ENCODE peak calls at places on chromosome 5, in eight cellular contexts. J is SK-N-SH; N is CD8-positive, alpha-beta memory T cell; Z is left ventricle myocardium inferior; D is substantia nigra; E is body of pancreas; G is fibroblast of lung; W is CD4-positive, CD25-positive, alpha-beta regulatory T cell. F is an unnamed sample.

GRCh38 chr5:140734354-140734753 is 34.1 kb downstream of the ZMAT2 start:
- DNase-seq in Z (no peak), D (no peak), W (no peak), N (no peak), E (no peak), G (no peak), J (peak), F (no peak)

GRCh38 chr5:82349651-82350050 is 71.5 kb upstream of the RPS23 start:
- DNase-seq in G (no peak), N (no peak), E (no peak), Z (no peak), W (no peak), D (no peak), J (peak), F (peak)

GRCh38 chr5:150389759-150390256 is 22.9 kb downstream of the CD74 start:
- DNase-seq in D (no peak), G (no peak), J (no peak), Z (no peak), E (no peak), W (no peak), N (no peak), F (no peak)

GRCh38 chr5:96476654-96477053 is 43.6 kb upstream of the PCSK1 start:
- DNase-seq in G (peak), Z (no peak), J (no peak), W (no peak), N (no peak), E (no peak), D (no peak), F (no peak)

GRCh38 chr5:19917588-19917987 is 70.4 kb downstream of the CDH18 start:
- DNase-seq in W (no peak), E (no peak), Z (no peak), D (no peak), N (no peak), J (no peak), G (no peak), F (no peak)

GRCh38 chr5:172123269-172123692 is 64.7 kb downstream of the STK10 start:
- DNase-seq in Z (peak), G (peak), N (no peak), J (peak), E (peak), D (no peak), W (no peak), F (no peak)

GRCh38 chr5:131679911-131680310 is 44.9 kb upstream of the RAPGEF6 start:
- DNase-seq in E (no peak), D (no peak), J (peak), Z (no peak), N (no peak), G (peak), W (no peak), F (no peak)

GRCh38 chr5:144189800-144190429 is 19.2 kb downstream of the KCTD16 start:
- DNase-seq in Z (no peak), J (peak), G (peak), N (peak), W (peak), D (no peak), E (no peak), F (peak)

GRCh38 chr5:157350939-157351338 is 85.0 kb downstream of the CYFIP2 start:
- DNase-seq in J (no peak), N (no peak), W (no peak), G (no peak), Z (no peak), D (no peak), E (no peak), F (no peak)

GRCh38 chr5:180324633-180324955 is 28.5 kb downstream of the GFPT2 start:
- DNase-seq in J (no peak), G (no peak), E (no peak), W (no peak), D (no peak), N (no peak), Z (no peak), F (no peak)

GRCh38 chr5:61230492-61230891 is 68.2 kb upstream of the SMIM15 start:
- DNase-seq in N (no peak), D (no peak), E (no peak), W (no peak), J (no peak), G (no peak), Z (no peak), F (no peak)

GRCh38 chr5:88940712-88941111 is 57.7 kb upstream of the MEF2C start:
- DNase-seq in G (no peak), E (no peak), Z (no peak), D (no peak), N (no peak), J (no peak), W (no peak), F (no peak)

GRCh38 chr5:53257806-53258373 is 148.3 kb upstream of the MOCS2 start:
- DNase-seq in J (no peak), D (no peak), G (peak), N (no peak), E (no peak), W (no peak), Z (no peak), F (no peak)

GRCh38 chr5:132387649-132388117 is 18.2 kb downstream of the SLC22A5 start:
- DNase-seq in G (peak), J (peak), D (no peak), W (no peak), E (peak), Z (peak), N (no peak), F (no peak)

GRCh38 chr5:178766936-178767912 is 36.8 kb upstream of the ZNF354A start:
- DNase-seq in N (no peak), W (no peak), E (no peak), Z (no peak), J (no peak), G (no peak), D (no peak), F (no peak)

GRCh38 chr5:95647886-95648860 is 1.6 kb downstream of the RFESD start:
- DNase-seq in N (no peak), G (peak), W (no peak), Z (no peak), D (no peak), E (no peak), J (no peak), F (no peak)

GRCh38 chr5:176392526-176392925 is 4.0 kb downstream of the HIGD2A start:
- DNase-seq in Z (no peak), D (no peak), E (no peak), N (no peak), J (no peak), W (no peak), G (no peak), F (no peak)

GRCh38 chr5:58127132-58127485 is 332.8 kb downstream of the PLK2 start:
- DNase-seq in G (no peak), E (no peak), D (no peak), N (no peak), J (no peak), Z (no peak), W (no peak), F (no peak)

GRCh38 chr5:147935032-147935431 is 28.7 kb upstream of the C5orf46 start:
- DNase-seq in D (no peak), J (peak), E (no peak), Z (no peak), G (peak), N (no peak), W (no peak), F (no peak)

GRCh38 chr5:139565411-139566305 is 4.5 kb downstream of the UBE2D2 start:
- DNase-seq in W (peak), D (no peak), Z (no peak), G (peak), N (peak), E (no peak), J (no peak), F (peak)

GRCh38 chr5:60977956-60978737 is 33.1 kb downstream of the NDUFAF2 start:
- DNase-seq in N (no peak), E (no peak), G (no peak), W (no peak), Z (no peak), J (no peak), D (no peak), F (no peak)

GRCh38 chr5:110760158-110760557 is 21.4 kb downstream of the SLC25A46 start:
- DNase-seq in W (no peak), Z (no peak), N (no peak), J (no peak), E (no peak), G (no peak), D (no peak), F (no peak)

GRCh38 chr5:57434227-57434640 is 48.4 kb downstream of the ACTBL2 start:
- DNase-seq in E (no peak), W (no peak), D (no peak), Z (peak), G (peak), N (no peak), J (no peak), F (no peak)

GRCh38 chr5:178551059-178551458 is 39.1 kb downstream of the COL23A1 start:
- DNase-seq in J (peak), N (no peak), Z (no peak), D (no peak), E (no peak), W (no peak), G (peak), F (no peak)

GRCh38 chr5:14251733-14252132 is 108.6 kb downstream of the TRIO start:
- DNase-seq in J (no peak), E (no peak), Z (no peak), W (no peak), N (no peak), G (no peak), D (no peak), F (no peak)

GRCh38 chr5:34409376-34409775 is 246.8 kb upstream of the RAI14 start:
- DNase-seq in Z (no peak), J (no peak), G (no peak), W (no peak), E (no peak), D (no peak), N (no peak), F (no peak)

GRCh38 chr5:33401482-33402390 is 39.0 kb upstream of the TARS1 start:
- DNase-seq in D (no peak), E (no peak), J (no peak), W (no peak), G (peak), N (no peak), Z (no peak), F (no peak)

GRCh38 chr5:171444582-171444981 is 25.1 kb downstream of the FGF18 start:
- DNase-seq in J (no peak), W (no peak), E (no peak), Z (no peak), N (no peak), D (no peak), G (peak), F (no peak)

GRCh38 chr5:113520429-113520828 is 6.9 kb downstream of the YTHDC2 start:
- DNase-seq in N (no peak), D (no peak), Z (no peak), E (no peak), J (no peak), G (peak), W (no peak), F (no peak)

DNA sequence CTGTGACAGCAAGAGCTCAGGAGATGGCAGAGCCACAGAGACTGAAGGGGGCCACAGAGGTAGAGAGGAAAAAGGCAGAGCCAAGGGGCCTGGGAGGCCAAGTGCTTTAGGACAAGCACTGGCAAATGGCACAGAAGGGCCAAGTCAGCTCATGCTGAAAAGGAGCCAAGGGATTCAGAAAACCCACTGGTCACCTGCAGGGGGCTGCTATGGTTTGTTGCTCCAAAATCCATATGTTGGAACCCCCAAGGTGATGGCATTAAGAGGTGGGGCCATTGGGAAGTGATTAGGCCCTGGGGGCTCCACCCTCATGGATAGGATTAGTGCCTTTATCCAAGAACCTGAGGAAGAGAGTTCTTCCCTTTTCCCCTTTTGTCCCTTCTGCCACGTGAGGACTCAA is 165.4 kb downstream of the ARSB start:
- DNase-seq in J (no peak), Z (no peak), W (no peak), N (no peak), G (no peak), E (no peak), D (no peak), F (no peak)
- H3K27ac ChIP-seq in J (no peak), Z (no peak), W (no peak), N (no peak), G (no peak), E (no peak), D (no peak), F (no peak)

DNA sequence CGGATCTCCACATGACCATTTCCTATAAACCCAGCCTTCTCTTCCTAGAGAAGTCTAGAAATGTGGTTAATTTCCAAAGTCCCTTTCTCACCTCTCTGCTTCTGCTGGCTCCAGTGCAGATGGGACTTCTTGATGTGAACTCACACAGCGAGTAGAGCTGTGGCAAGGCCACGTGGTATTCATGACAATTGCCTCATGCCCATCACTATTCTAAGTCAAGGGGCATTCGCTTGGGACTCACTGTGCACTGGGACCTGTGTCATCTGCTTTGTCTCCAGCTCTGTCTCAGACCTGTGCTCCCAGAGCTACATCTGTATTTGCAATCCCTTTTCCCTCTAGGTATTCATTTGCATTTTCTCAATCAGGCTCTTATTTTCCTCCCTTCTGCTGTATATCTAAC is 6.2 kb downstream of the CD180 start:
- DNase-seq in N (no peak), J (no peak), D (no peak), W (no peak), G (no peak), Z (no peak), E (no peak), F (no peak)
- H3K27ac ChIP-seq in N (no peak), J (no peak), D (no peak), W (no peak), G (no peak), Z (no peak), E (no peak), F (no peak)

GRCh38 chr5:78972654-78973428 is 12.3 kb downstream of the ARSB start:
- DNase-seq in E (peak), Z (peak), J (peak), N (no peak), G (peak), W (no peak), D (no peak), F (no peak)

GRCh38 chr5:78979117-78979742 is 5.9 kb downstream of the ARSB start:
- DNase-seq in D (no peak), J (no peak), W (no peak), N (no peak), E (no peak), G (no peak), Z (no peak), F (no peak)

GRCh38 chr5:78975035-78975434 is 10.1 kb downstream of the ARSB start:
- DNase-seq in J (no peak), N (no peak), D (no peak), E (no peak), G (no peak), W (no peak), Z (no peak), F (no peak)

GRCh38 chr5:78971998-78972397 is 13.1 kb downstream of the ARSB start:
- DNase-seq in Z (no peak), E (no peak), W (no peak), G (no peak), D (no peak), N (no peak), J (no peak), F (no peak)

GRCh38 chr5:78974011-78974410 is 11.1 kb downstream of the ARSB start:
- DNase-seq in E (no peak), G (no peak), N (no peak), D (no peak), W (no peak), J (peak), Z (peak), F (no peak)
- H3K27ac ChIP-seq in E (no peak), G (no peak), N (no peak), D (peak), W (no peak), J (no peak), Z (peak), F (no peak)

DNA sequence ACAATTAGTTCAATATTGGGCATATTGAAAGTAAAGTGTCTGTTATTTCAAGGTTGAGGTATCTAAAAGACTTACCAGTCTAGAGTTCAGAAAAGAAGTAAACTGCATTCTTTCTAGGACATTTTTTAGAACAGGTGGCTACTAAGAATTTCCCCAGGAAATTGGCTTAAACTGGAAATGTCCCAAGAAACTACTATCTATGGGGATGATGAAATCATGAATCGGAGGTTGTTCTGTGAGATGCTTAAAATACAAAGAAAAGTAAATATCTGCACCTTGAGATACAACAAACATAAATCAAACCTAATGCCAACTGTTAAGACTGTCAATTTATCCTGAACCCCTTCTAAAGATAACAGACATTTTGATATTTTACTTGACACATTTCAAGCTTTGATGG is 226.5 kb upstream of the NREP start:
- DNase-seq in W (no peak), E (no peak), G (peak), N (no peak), D (no peak), Z (no peak), J (no peak), F (no peak)
- H3K27ac ChIP-seq in W (no peak), E (no peak), G (no peak), N (no peak), D (no peak), Z (peak), J (peak), F (no peak)

DNA sequence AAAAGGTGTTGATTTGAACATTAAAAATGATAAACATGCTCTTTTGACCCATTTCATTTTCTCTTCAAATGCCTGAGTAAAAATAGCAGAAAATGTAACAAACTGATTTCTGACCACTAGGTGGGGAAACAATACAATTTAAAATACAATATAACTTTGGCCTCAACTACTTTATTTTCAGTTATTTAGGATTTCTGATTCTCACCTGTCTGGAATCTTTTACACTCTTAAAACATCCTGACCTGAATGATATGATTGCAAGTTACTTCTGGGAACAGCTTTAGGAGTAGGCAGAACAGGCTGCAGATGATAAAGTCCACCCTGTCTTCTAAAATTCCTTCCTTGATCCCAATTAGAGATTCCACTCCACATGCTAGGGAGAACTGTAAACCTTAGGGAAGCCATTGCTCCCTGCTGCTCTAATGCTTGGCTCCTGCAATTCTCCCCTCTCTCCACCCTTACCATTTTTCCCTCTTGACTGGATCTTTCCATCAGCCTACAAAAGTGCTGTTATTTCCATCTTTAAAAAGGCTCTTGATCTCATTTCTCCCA is 70.3 kb downstream of the FYB1 start:
- DNase-seq in Z (no peak), D (no peak), G (no peak), W (no peak), E (no peak), N (no peak), J (no peak), F (no peak)
- H3K27ac ChIP-seq in Z (no peak), D (no peak), G (no peak), W (peak), E (no peak), N (no peak), J (no peak), F (no peak)

GRCh38 chr5:130066644-130067043 is 162.4 kb downstream of the CHSY3 start:
- DNase-seq in E (peak), Z (peak), W (no peak), G (peak), J (no peak), N (no peak), D (no peak), F (no peak)

GRCh38 chr5:130063603-130064002 is 159.3 kb downstream of the CHSY3 start:
- DNase-seq in N (no peak), E (no peak), Z (no peak), W (no peak), G (no peak), J (no peak), D (no peak), F (no peak)

GRCh38 chr5:130068988-130069387 is 164.7 kb downstream of the CHSY3 start:
- DNase-seq in G (no peak), D (no peak), W (no peak), E (no peak), Z (no peak), J (no peak), N (no peak), F (no peak)

GRCh38 chr5:130067364-130067763 is 163.1 kb downstream of the CHSY3 start:
- DNase-seq in Z (no peak), G (no peak), N (no peak), E (no peak), D (no peak), W (no peak), J (no peak), F (no peak)

DNA sequence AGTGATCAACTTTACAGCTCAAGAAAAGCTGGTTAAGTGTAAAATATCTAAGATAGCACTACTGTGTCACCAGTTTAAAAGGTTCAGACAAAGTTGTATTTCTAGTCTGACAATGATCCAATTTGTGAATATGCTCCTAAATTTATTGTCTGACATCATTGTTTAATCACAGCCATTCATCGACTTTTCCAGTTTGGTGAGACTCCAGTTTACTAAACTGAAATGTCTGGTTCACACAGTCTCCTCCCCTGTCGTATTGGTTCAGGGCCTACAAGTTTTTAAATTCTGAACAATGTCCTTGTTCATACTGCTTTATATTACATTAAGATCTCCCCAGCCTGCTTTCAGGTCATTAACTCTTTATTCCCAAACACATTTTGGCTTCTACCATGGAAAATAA is 161.4 kb downstream of the CHSY3 start:
- DNase-seq in W (no peak), G (no peak), Z (no peak), N (no peak), E (no peak), D (no peak), J (no peak), F (no peak)
- H3K27ac ChIP-seq in W (no peak), G (no peak), Z (no peak), N (no peak), E (no peak), D (no peak), J (no peak), F (no peak)

DNA sequence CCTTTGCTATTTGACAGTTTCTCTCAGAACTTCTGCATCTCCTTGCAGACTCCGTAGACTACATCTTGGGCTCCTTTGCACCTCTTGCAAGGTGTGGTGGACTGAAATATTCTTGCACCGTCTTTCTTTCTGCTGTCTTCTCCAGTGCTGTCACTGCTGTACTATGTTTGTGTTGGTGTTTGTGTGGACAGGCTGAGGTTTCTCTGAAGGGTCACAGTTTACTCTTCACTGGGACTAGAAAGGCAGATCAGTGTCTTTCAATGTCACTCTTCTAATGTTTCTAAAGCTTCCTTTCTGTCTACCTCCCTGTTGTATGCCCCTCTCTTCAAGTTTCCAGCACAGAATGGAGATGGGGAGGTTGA is 410.0 kb upstream of the CD180 start:
- DNase-seq in W (no peak), J (no peak), Z (no peak), N (no peak), D (no peak), E (no peak), G (no peak), F (no peak)
- H3K27ac ChIP-seq in W (no peak), J (no peak), Z (no peak), N (no peak), D (no peak), E (no peak), G (no peak), F (no peak)